ENCODE peak calls at places on chromosomes 16 and 17, in five cellular contexts. One of them, this sample, is unnamed.
A peak's percentile ranks its signal among the peaks of the same experiment; 100 is the strongest.

GRCh38 chr17:55870044-55870443 is 119.2 kb downstream of the PCTP start:
- DNase-seq in IMR-90: no peak
- DNase-seq in A549: no peak
- DNase-seq in psoas muscle: no peak
- DNase-seq in CD8-positive, alpha-beta T cell: no peak
- DNase-seq in this sample: no peak

GRCh38 chr16:83830091-83830768 is 22.5 kb downstream of the HSBP1 start:
- DNase-seq in CD8-positive, alpha-beta T cell: no peak
- DNase-seq in psoas muscle: no peak
- DNase-seq in A549: no peak
- DNase-seq in IMR-90: no peak
- DNase-seq in this sample: no peak

GRCh38 chr16:56275801-56276200 is 84.5 kb downstream of the GNAO1 start:
- DNase-seq in IMR-90: no peak
- DNase-seq in CD8-positive, alpha-beta T cell: no peak
- DNase-seq in psoas muscle: no peak
- DNase-seq in A549: no peak
- DNase-seq in this sample: no peak

GRCh38 chr16:20971420-20971819 is 70.8 kb downstream of the LYRM1 start:
- DNase-seq in A549: no peak
- DNase-seq in psoas muscle: no peak
- DNase-seq in CD8-positive, alpha-beta T cell: no peak
- DNase-seq in IMR-90: no peak
- DNase-seq in this sample: no peak

GRCh38 chr17:12765544-12765943 is 23.8 kb upstream of the ARHGAP44 start:
- DNase-seq in A549: peak; percentile 55
- DNase-seq in CD8-positive, alpha-beta T cell: no peak
- DNase-seq in psoas muscle: no peak
- DNase-seq in IMR-90: peak; percentile 96
- DNase-seq in this sample: peak; percentile 43

GRCh38 chr16:3664187-3664896 is 9.9 kb downstream of the DNASE1 start:
- DNase-seq in psoas muscle: peak; percentile 38
- DNase-seq in A549: no peak
- DNase-seq in IMR-90: no peak
- DNase-seq in CD8-positive, alpha-beta T cell: no peak
- DNase-seq in this sample: no peak

GRCh38 chr16:11534262-11534661 is 52.5 kb downstream of the LITAF start:
- DNase-seq in psoas muscle: no peak
- DNase-seq in CD8-positive, alpha-beta T cell: no peak
- DNase-seq in IMR-90: no peak
- DNase-seq in A549: no peak
- DNase-seq in this sample: no peak

GRCh38 chr17:40922239-40922638 is 15.2 kb downstream of the KRT23 start:
- DNase-seq in A549: peak; percentile 82
- DNase-seq in IMR-90: peak; percentile 88
- DNase-seq in psoas muscle: no peak
- DNase-seq in CD8-positive, alpha-beta T cell: no peak
- DNase-seq in this sample: peak; percentile 77

GRCh38 chr17:74297941-74298340 is 23.9 kb downstream of the DNAI2 start:
- DNase-seq in psoas muscle: no peak
- DNase-seq in IMR-90: no peak
- DNase-seq in CD8-positive, alpha-beta T cell: no peak
- DNase-seq in A549: no peak
- DNase-seq in this sample: peak; percentile 86

GRCh38 chr17:38415250-38416194 is 12.7 kb upstream of the ARHGAP23 start:
- DNase-seq in IMR-90: peak; percentile 69
- DNase-seq in CD8-positive, alpha-beta T cell: no peak
- DNase-seq in A549: no peak
- DNase-seq in psoas muscle: peak; percentile 75
- DNase-seq in this sample: peak; percentile 97

GRCh38 chr16:89135166-89135565 is 36.4 kb upstream of the CDH15 start:
- DNase-seq in A549: no peak
- DNase-seq in psoas muscle: no peak
- DNase-seq in CD8-positive, alpha-beta T cell: no peak
- DNase-seq in IMR-90: no peak
- DNase-seq in this sample: peak; percentile 49

GRCh38 chr16:27204232-27204915 is 1.0 kb downstream of the KDM8 start:
- DNase-seq in A549: no peak
- DNase-seq in psoas muscle: peak; percentile 67
- DNase-seq in IMR-90: no peak
- DNase-seq in CD8-positive, alpha-beta T cell: no peak
- DNase-seq in this sample: peak; percentile 84

GRCh38 chr16:89924298-89924924 is 1.3 kb downstream of the TUBB3 start:
- DNase-seq in IMR-90: peak; percentile 44
- DNase-seq in A549: no peak
- DNase-seq in psoas muscle: no peak
- DNase-seq in CD8-positive, alpha-beta T cell: peak; percentile 30
- DNase-seq in this sample: peak; percentile 95

GRCh38 chr16:30060354-30061194 is 5.0 kb upstream of the ALDOA start:
- DNase-seq in CD8-positive, alpha-beta T cell: no peak
- DNase-seq in A549: no peak
- DNase-seq in psoas muscle: peak; percentile 91
- DNase-seq in IMR-90: no peak
- DNase-seq in this sample: peak; percentile 45

GRCh38 chr17:65914784-65915342 is 277.1 kb downstream of the CEP112 start:
- DNase-seq in A549: no peak
- DNase-seq in CD8-positive, alpha-beta T cell: no peak
- DNase-seq in psoas muscle: no peak
- DNase-seq in IMR-90: no peak
- DNase-seq in this sample: no peak

GRCh38 chr17:13306310-13306962 is 288.6 kb upstream of the ELAC2 start:
- DNase-seq in IMR-90: peak; percentile 84
- DNase-seq in A549: peak; percentile 34
- DNase-seq in psoas muscle: no peak
- DNase-seq in CD8-positive, alpha-beta T cell: no peak
- DNase-seq in this sample: peak; percentile 58

GRCh38 chr17:53707546-53707945 is 115.2 kb upstream of the KIF2B start:
- DNase-seq in IMR-90: no peak
- DNase-seq in psoas muscle: no peak
- DNase-seq in A549: no peak
- DNase-seq in CD8-positive, alpha-beta T cell: no peak
- DNase-seq in this sample: no peak

GRCh38 chr17:9208381-9208780 is 187.1 kb downstream of the NTN1 start:
- DNase-seq in CD8-positive, alpha-beta T cell: no peak
- DNase-seq in A549: no peak
- DNase-seq in psoas muscle: no peak
- DNase-seq in IMR-90: no peak
- DNase-seq in this sample: peak; percentile 39

GRCh38 chr16:66695935-66696668 is 441 bp downstream of the CMTM4 start:
- DNase-seq in psoas muscle: peak; percentile 68
- DNase-seq in A549: peak; percentile 36
- DNase-seq in CD8-positive, alpha-beta T cell: peak; percentile 13
- DNase-seq in IMR-90: no peak
- DNase-seq in this sample: no peak

GRCh38 chr16:84726670-84727467 is 27.1 kb downstream of the USP10 start:
- DNase-seq in IMR-90: no peak
- DNase-seq in A549: no peak
- DNase-seq in psoas muscle: no peak
- DNase-seq in CD8-positive, alpha-beta T cell: no peak
- DNase-seq in this sample: no peak

GRCh38 chr17:36777118-36777517 is 160.2 kb upstream of the LHX1 start:
- DNase-seq in A549: no peak
- DNase-seq in CD8-positive, alpha-beta T cell: no peak
- DNase-seq in psoas muscle: no peak
- DNase-seq in IMR-90: peak; percentile 6
- DNase-seq in this sample: no peak

GRCh38 chr17:77527836-77528505 is 387.2 kb downstream of the SEC14L1 start:
- DNase-seq in IMR-90: no peak
- DNase-seq in CD8-positive, alpha-beta T cell: no peak
- DNase-seq in psoas muscle: peak; percentile 42
- DNase-seq in A549: no peak
- DNase-seq in this sample: peak; percentile 71

GRCh38 chr16:85850344-85850880 is 48.5 kb upstream of the IRF8 start:
- DNase-seq in CD8-positive, alpha-beta T cell: no peak
- DNase-seq in A549: no peak
- DNase-seq in IMR-90: no peak
- DNase-seq in psoas muscle: no peak
- DNase-seq in this sample: no peak

GRCh38 chr16:471353-472198 is 46.1 kb downstream of the RAB11FIP3 start:
- DNase-seq in psoas muscle: peak; percentile 71
- DNase-seq in CD8-positive, alpha-beta T cell: no peak
- DNase-seq in A549: no peak
- DNase-seq in IMR-90: peak; percentile 19
- DNase-seq in this sample: peak; percentile 90

GRCh38 chr17:35799942-35800341 is 4.5 kb upstream of the MMP28 start:
- DNase-seq in psoas muscle: peak; percentile 69
- DNase-seq in CD8-positive, alpha-beta T cell: no peak
- DNase-seq in IMR-90: no peak
- DNase-seq in A549: peak; percentile 46
- DNase-seq in this sample: peak; percentile 94

GRCh38 chr16:4660454-4661007 is 32.8 kb upstream of the NUDT16L1 start:
- DNase-seq in IMR-90: peak; percentile 60
- DNase-seq in CD8-positive, alpha-beta T cell: peak; percentile 58
- DNase-seq in A549: no peak
- DNase-seq in psoas muscle: no peak
- DNase-seq in this sample: peak; percentile 98

GRCh38 chr17:2837147-2837561 is 40.9 kb downstream of the RAP1GAP2 start:
- DNase-seq in A549: no peak
- DNase-seq in CD8-positive, alpha-beta T cell: peak; percentile 40
- DNase-seq in IMR-90: no peak
- DNase-seq in psoas muscle: no peak
- DNase-seq in this sample: peak; percentile 27

GRCh38 chr17:78173025-78173715 is 4.8 kb downstream of the SYNGR2 start:
- DNase-seq in CD8-positive, alpha-beta T cell: no peak
- DNase-seq in A549: no peak
- DNase-seq in psoas muscle: no peak
- DNase-seq in IMR-90: no peak
- DNase-seq in this sample: peak; percentile 85

GRCh38 chr17:57881783-57882291 is 32.0 kb upstream of the MRPS23 start:
- DNase-seq in psoas muscle: peak; percentile 72
- DNase-seq in IMR-90: no peak
- DNase-seq in CD8-positive, alpha-beta T cell: no peak
- DNase-seq in A549: no peak
- DNase-seq in this sample: peak; percentile 72

GRCh38 chr17:28724500-28725165 is 1.4 kb downstream of the TLCD1 start:
- DNase-seq in IMR-90: no peak
- DNase-seq in psoas muscle: no peak
- DNase-seq in A549: no peak
- DNase-seq in CD8-positive, alpha-beta T cell: no peak
- DNase-seq in this sample: peak; percentile 18

GRCh38 chr16:24906199-24906808 is 60.5 kb downstream of the SLC5A11 start:
- DNase-seq in IMR-90: peak; percentile 26
- DNase-seq in A549: no peak
- DNase-seq in CD8-positive, alpha-beta T cell: no peak
- DNase-seq in psoas muscle: no peak
- DNase-seq in this sample: peak; percentile 84

DNA sequence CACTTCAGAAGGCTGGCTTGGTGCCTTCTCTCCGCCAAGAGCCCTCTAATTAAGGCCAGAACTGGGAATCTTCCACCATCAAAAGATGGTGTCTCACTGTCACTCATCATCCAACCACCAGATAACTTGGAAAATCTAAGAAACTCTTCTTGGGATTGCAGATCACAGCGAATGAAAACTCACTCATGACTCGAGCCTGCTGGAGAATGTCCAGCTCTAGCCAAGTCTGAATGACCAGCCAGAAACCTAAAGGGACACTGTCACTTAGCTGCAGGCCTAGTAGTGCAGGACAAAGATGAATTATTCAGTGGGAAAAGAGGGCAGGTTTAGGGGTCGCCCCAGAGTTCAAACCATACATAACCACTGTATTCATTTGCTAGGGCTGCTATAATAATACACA is 107.8 kb downstream of the XYLT1 start:
- DNase-seq in IMR-90: peak; percentile 37
- DNase-seq in A549: no peak
- DNase-seq in psoas muscle: no peak
- DNase-seq in CD8-positive, alpha-beta T cell: no peak
- DNase-seq in this sample: no peak
- H3K4me1 ChIP-seq in IMR-90: peaks cover 9% of the 10 kb centered on the region
- H3K4me1 ChIP-seq in A549: no peaks in the 10 kb centered on the region
- H3K4me1 ChIP-seq in psoas muscle: peaks cover 6% of the 10 kb centered on the region
- H3K4me1 ChIP-seq in CD8-positive, alpha-beta T cell: peaks cover 97% of the 10 kb centered on the region
- H3K4me1 ChIP-seq in this sample: peaks cover 59% of the 10 kb centered on the region

DNA sequence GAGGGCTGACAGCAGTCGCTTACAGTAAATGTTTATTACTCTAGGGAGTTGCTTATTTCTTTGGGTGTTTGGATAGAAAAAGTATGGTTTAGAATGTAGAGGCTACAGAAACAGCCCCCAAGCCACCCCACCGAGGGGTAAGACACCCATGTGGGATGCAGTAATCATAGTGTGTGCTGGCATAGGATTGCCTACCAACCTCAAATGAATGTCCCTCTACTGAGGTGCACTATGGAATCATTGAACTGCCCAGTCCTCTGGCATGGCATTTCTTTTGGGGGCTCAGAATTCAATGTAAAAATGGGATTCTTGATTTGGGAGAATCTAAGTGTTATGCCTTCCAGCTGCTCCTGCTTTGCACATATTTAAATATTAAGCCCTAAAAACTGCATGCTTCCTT is 46.8 kb downstream of the ZNF267 start:
- DNase-seq in IMR-90: no peak
- DNase-seq in A549: no peak
- DNase-seq in psoas muscle: no peak
- DNase-seq in CD8-positive, alpha-beta T cell: no peak
- DNase-seq in this sample: no peak
- H3K9me3 ChIP-seq in IMR-90: peaks cover 38% of the 10 kb centered on the region
- H3K9me3 ChIP-seq in A549: peaks cover 84% of the 10 kb centered on the region
- H3K9me3 ChIP-seq in psoas muscle: peaks cover 59% of the 10 kb centered on the region
- H3K9me3 ChIP-seq in CD8-positive, alpha-beta T cell: peaks cover 49% of the 10 kb centered on the region
- H3K9me3 ChIP-seq in this sample: peaks cover 46% of the 10 kb centered on the region

DNA sequence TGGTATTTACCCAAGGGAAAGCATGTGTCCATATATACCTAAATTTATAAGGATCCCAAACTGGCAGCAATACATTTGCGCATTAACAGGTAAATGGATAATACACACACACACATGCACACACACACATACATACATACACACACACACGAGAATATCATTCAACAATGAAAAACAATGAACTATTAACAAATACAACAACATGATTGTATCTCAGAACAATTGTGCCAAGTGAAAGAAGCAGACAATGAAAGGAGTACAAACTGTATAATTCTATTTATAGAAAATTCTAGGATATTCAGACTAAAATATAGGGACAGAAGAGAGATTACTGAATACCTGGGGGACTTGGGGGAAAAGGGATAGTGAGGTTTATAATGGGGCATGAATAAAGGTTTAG is 323.0 kb downstream of the KCNJ2 start:
- DNase-seq in A549: no peak
- DNase-seq in psoas muscle: no peak
- DNase-seq in CD8-positive, alpha-beta T cell: no peak
- DNase-seq in IMR-90: no peak
- DNase-seq in this sample: no peak
- H3K4me1 ChIP-seq in A549: no peaks in the 10 kb centered on the region
- H3K4me1 ChIP-seq in psoas muscle: no peaks in the 10 kb centered on the region
- H3K4me1 ChIP-seq in CD8-positive, alpha-beta T cell: no peaks in the 10 kb centered on the region
- H3K4me1 ChIP-seq in IMR-90: no peaks in the 10 kb centered on the region
- H3K4me1 ChIP-seq in this sample: no peaks in the 10 kb centered on the region

GRCh38 chr16:35196313-35196712 is 1736.9 kb downstream of the TP53TG3F start:
- DNase-seq in A549: no peak
- DNase-seq in CD8-positive, alpha-beta T cell: no peak
- DNase-seq in psoas muscle: no peak
- DNase-seq in IMR-90: no peak
- DNase-seq in this sample: no peak
- H3K9me3 ChIP-seq in A549: no peaks in the 10 kb centered on the region
- H3K9me3 ChIP-seq in CD8-positive, alpha-beta T cell: no peaks in the 10 kb centered on the region
- H3K9me3 ChIP-seq in psoas muscle: no peaks in the 10 kb centered on the region
- H3K9me3 ChIP-seq in IMR-90: peaks cover 28% of the 10 kb centered on the region
- H3K9me3 ChIP-seq in this sample: no peaks in the 10 kb centered on the region